ENCODE peak calls at places on chromosomes 5 and 9, in five cellular contexts. One of them, this sample, is unnamed.
A peak's percentile ranks its signal among the peaks of the same experiment; 100 is the strongest.

GRCh38 chr9:88777498-88778312 is 213.6 kb upstream of the S1PR3 start:
- DNase-seq in endothelial cell of umbilical vein: peak; percentile 91
- DNase-seq in kidney: peak; percentile 85
- DNase-seq in cardiac fibroblast: peak; percentile 89
- DNase-seq in fibroblast of lung: peak; percentile 42
- DNase-seq in this sample: peak; percentile 74

GRCh38 chr5:62260510-62260909 is 45.5 kb upstream of the KIF2A start:
- DNase-seq in fibroblast of lung: no peak
- DNase-seq in endothelial cell of umbilical vein: no peak
- DNase-seq in cardiac fibroblast: no peak
- DNase-seq in kidney: no peak
- DNase-seq in this sample: peak; percentile 2

GRCh38 chr9:6761306-6761705 is 3.5 kb downstream of the KDM4C start:
- DNase-seq in fibroblast of lung: no peak
- DNase-seq in endothelial cell of umbilical vein: no peak
- DNase-seq in cardiac fibroblast: no peak
- DNase-seq in kidney: no peak
- DNase-seq in this sample: no peak

GRCh38 chr9:111852291-111852690 is 44.3 kb upstream of the UGCG start:
- DNase-seq in cardiac fibroblast: no peak
- DNase-seq in endothelial cell of umbilical vein: no peak
- DNase-seq in fibroblast of lung: no peak
- DNase-seq in kidney: no peak
- DNase-seq in this sample: no peak

GRCh38 chr9:93898502-93899426 is 56.4 kb downstream of the BARX1 start:
- DNase-seq in fibroblast of lung: no peak
- DNase-seq in cardiac fibroblast: no peak
- DNase-seq in kidney: no peak
- DNase-seq in endothelial cell of umbilical vein: no peak
- DNase-seq in this sample: no peak

GRCh38 chr9:116809656-116810055 is 122.6 kb downstream of the TRIM32 start:
- DNase-seq in cardiac fibroblast: no peak
- DNase-seq in kidney: no peak
- DNase-seq in endothelial cell of umbilical vein: no peak
- DNase-seq in fibroblast of lung: no peak
- DNase-seq in this sample: no peak

GRCh38 chr9:5361326-5362005 is 21.8 kb upstream of the RLN1 start:
- DNase-seq in kidney: no peak
- DNase-seq in endothelial cell of umbilical vein: no peak
- DNase-seq in cardiac fibroblast: no peak
- DNase-seq in fibroblast of lung: no peak
- DNase-seq in this sample: no peak

GRCh38 chr9:129174724-129175514 is 3.1 kb downstream of the IER5L start:
- DNase-seq in kidney: peak; percentile 96
- DNase-seq in endothelial cell of umbilical vein: peak; percentile 81
- DNase-seq in fibroblast of lung: peak; percentile 91
- DNase-seq in cardiac fibroblast: peak; percentile 97
- DNase-seq in this sample: peak; percentile 93

GRCh38 chr9:94801242-94801641 is 74.7 kb downstream of the AOPEP start:
- DNase-seq in cardiac fibroblast: no peak
- DNase-seq in endothelial cell of umbilical vein: no peak
- DNase-seq in kidney: no peak
- DNase-seq in fibroblast of lung: no peak
- DNase-seq in this sample: no peak

GRCh38 chr5:108858959-108859358 is 111.3 kb downstream of the FER start:
- DNase-seq in endothelial cell of umbilical vein: peak; percentile 2
- DNase-seq in fibroblast of lung: peak; percentile 20
- DNase-seq in cardiac fibroblast: peak; percentile 46
- DNase-seq in kidney: no peak
- DNase-seq in this sample: no peak

GRCh38 chr5:110899566-110900412 is 161.0 kb downstream of the SLC25A46 start:
- DNase-seq in cardiac fibroblast: no peak
- DNase-seq in endothelial cell of umbilical vein: no peak
- DNase-seq in kidney: no peak
- DNase-seq in fibroblast of lung: peak; percentile 56
- DNase-seq in this sample: peak; percentile 59

GRCh38 chr5:160312960-160313734 is 783 bp upstream of the CCNJL start:
- DNase-seq in kidney: no peak
- DNase-seq in endothelial cell of umbilical vein: no peak
- DNase-seq in cardiac fibroblast: no peak
- DNase-seq in fibroblast of lung: no peak
- DNase-seq in this sample: no peak

GRCh38 chr5:160312139-160312959 is at the start of gene CCNJL:
- DNase-seq in endothelial cell of umbilical vein: peak; percentile 78
- DNase-seq in kidney: peak; percentile 82
- DNase-seq in fibroblast of lung: peak; percentile 17
- DNase-seq in cardiac fibroblast: peak; percentile 22
- DNase-seq in this sample: peak; percentile 48

GRCh38 chr5:160311491-160312138 is 749 bp downstream of the CCNJL start:
- DNase-seq in fibroblast of lung: no peak
- DNase-seq in cardiac fibroblast: peak; percentile 13
- DNase-seq in kidney: peak; percentile 80
- DNase-seq in endothelial cell of umbilical vein: peak; percentile 36
- DNase-seq in this sample: no peak

GRCh38 chr5:160310910-160311295 is 1.5 kb downstream of the CCNJL start:
- DNase-seq in endothelial cell of umbilical vein: no peak
- DNase-seq in cardiac fibroblast: no peak
- DNase-seq in kidney: no peak
- DNase-seq in fibroblast of lung: no peak
- DNase-seq in this sample: no peak

GRCh38 chr5:160310140-160310909 is 2.0 kb downstream of the CCNJL start:
- DNase-seq in kidney: no peak
- DNase-seq in cardiac fibroblast: no peak
- DNase-seq in fibroblast of lung: no peak
- DNase-seq in endothelial cell of umbilical vein: no peak
- DNase-seq in this sample: no peak
- H3K4me3 ChIP-seq in kidney: no peak overlapping the region
- H3K4me3 ChIP-seq in cardiac fibroblast: no peak overlapping the region
- H3K4me3 ChIP-seq in fibroblast of lung: no peak overlapping the region
- H3K4me3 ChIP-seq in endothelial cell of umbilical vein: no peak overlapping the region
- H3K4me3 ChIP-seq in this sample: no peak overlapping the region

DNA sequence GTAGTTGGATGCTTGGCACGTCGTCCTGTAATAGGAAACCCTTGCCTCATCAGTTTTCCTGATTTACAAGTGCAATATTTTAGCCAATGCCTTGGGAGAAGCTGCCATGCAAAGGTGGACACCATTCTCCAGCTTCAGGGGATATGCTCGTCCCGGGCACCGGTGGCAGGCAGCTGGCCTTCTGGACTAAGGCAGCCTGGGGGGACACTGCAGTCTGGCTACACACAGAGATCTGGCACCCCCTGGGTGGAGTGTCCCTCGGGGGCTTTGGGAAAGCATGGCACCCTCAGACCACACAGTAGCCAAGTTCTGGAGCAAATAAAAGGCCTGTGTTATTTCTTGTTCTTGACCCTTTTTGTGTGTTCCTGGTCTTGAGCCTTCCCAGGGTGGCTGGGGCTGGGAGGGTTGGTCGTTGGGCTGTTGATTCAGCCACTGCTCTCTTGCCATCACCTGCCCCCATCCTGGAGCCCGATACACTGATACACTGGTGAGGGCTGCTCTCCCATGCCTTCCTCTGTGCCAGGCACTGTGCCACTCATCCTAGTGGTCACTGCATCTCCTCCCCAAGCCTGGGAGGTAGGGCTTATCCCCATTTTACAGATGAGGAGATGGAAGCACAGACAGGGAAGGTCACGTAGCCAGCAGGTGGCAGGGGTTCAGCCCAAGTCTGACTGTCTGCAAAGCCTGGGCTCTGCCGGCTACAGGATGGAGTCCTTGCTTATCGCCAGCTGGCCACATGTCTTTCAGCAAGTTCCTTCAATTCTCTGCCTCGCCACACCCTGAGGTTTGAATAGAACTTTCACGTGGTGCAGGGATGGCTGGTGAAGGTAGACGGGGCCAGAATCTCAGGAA is 134.1 kb downstream of the RGS3 start:
- DNase-seq in fibroblast of lung: no peak
- DNase-seq in cardiac fibroblast: no peak
- DNase-seq in endothelial cell of umbilical vein: no peak
- DNase-seq in kidney: peak; percentile 52
- DNase-seq in this sample: no peak
- H3K4me3 ChIP-seq in fibroblast of lung: no peak overlapping the region
- H3K4me3 ChIP-seq in cardiac fibroblast: no peak overlapping the region
- H3K4me3 ChIP-seq in endothelial cell of umbilical vein: no peak overlapping the region
- H3K4me3 ChIP-seq in kidney: peak overlapping the region; percentile 94
- H3K4me3 ChIP-seq in this sample: no peak overlapping the region

GRCh38 chr5:135535420-135535819 is 344 bp downstream of the NEUROG1 start:
- DNase-seq in kidney: no peak
- DNase-seq in fibroblast of lung: no peak
- DNase-seq in endothelial cell of umbilical vein: no peak
- DNase-seq in cardiac fibroblast: no peak
- DNase-seq in this sample: no peak
- H3K4me3 ChIP-seq in kidney: no peak overlapping the region
- H3K4me3 ChIP-seq in fibroblast of lung: no peak overlapping the region
- H3K4me3 ChIP-seq in endothelial cell of umbilical vein: no peak overlapping the region
- H3K4me3 ChIP-seq in cardiac fibroblast: no peak overlapping the region
- H3K4me3 ChIP-seq in this sample: no peak overlapping the region

DNA sequence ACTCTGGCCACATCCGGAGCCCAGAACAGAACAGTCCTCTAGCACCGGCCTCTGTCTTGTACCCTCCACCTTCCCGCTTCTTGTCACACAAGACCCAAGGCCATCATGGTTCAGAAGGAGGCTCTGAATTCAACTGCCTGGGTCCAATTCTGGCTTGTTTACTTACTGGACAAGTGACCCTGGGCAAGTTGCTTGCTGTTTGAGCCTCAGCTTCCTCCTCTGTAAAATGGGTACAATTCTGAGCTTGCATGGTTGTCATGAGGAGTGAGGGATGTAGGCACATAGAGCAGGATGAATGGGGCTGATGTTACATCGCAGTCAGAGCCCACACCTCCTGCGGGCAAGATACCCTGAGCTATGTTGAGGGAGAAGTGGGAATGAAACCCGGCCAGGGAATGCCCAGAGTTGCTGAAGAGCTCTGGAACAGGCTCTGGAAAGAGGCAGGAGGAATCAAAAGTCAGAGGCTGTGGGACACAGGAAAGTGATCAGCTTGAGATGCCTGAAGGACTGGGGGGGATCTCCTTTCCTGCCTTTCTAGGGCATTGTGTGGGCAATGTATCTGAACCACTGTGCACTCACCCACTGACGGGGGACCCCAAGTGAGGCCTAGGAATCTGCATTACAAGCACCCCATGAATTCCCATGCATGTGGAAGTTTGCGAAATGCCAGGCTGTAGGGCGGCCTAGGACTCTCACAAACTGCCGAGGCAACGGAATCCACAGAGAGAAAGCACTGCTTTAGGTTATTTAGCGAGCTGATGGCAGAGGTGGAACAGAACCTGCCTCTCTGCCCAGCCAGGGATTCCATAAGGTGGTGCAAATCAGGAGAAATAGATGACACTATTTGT is 29.4 kb upstream of the IL17B start:
- DNase-seq in endothelial cell of umbilical vein: no peak
- DNase-seq in cardiac fibroblast: no peak
- DNase-seq in kidney: no peak
- DNase-seq in fibroblast of lung: no peak
- DNase-seq in this sample: peak; percentile 23
- H3K4me3 ChIP-seq in endothelial cell of umbilical vein: no peak overlapping the region
- H3K4me3 ChIP-seq in cardiac fibroblast: peak overlapping the region; percentile 62
- H3K4me3 ChIP-seq in kidney: peak overlapping the region; percentile 73
- H3K4me3 ChIP-seq in fibroblast of lung: peak overlapping the region; percentile 88
- H3K4me3 ChIP-seq in this sample: peak overlapping the region; percentile 87

GRCh38 chr9:74887981-74888370 is 255 bp upstream of the TRPM6 start:
- DNase-seq in endothelial cell of umbilical vein: no peak
- DNase-seq in kidney: no peak
- DNase-seq in cardiac fibroblast: no peak
- DNase-seq in fibroblast of lung: no peak
- DNase-seq in this sample: no peak
- H3K4me3 ChIP-seq in endothelial cell of umbilical vein: no peak overlapping the region
- H3K4me3 ChIP-seq in kidney: peak overlapping the region; percentile 69
- H3K4me3 ChIP-seq in cardiac fibroblast: peak overlapping the region; percentile 69
- H3K4me3 ChIP-seq in fibroblast of lung: no peak overlapping the region
- H3K4me3 ChIP-seq in this sample: no peak overlapping the region

GRCh38 chr9:2359821-2360220 is 261.8 kb upstream of the VLDLR start:
- DNase-seq in cardiac fibroblast: no peak
- DNase-seq in kidney: no peak
- DNase-seq in fibroblast of lung: no peak
- DNase-seq in endothelial cell of umbilical vein: no peak
- DNase-seq in this sample: no peak
- H3K4me3 ChIP-seq in cardiac fibroblast: no peak overlapping the region
- H3K4me3 ChIP-seq in kidney: no peak overlapping the region
- H3K4me3 ChIP-seq in fibroblast of lung: no peak overlapping the region
- H3K4me3 ChIP-seq in endothelial cell of umbilical vein: no peak overlapping the region
- H3K4me3 ChIP-seq in this sample: no peak overlapping the region

This sample was measured in fibroblast of villous mesenchyme.